ENCODE peak calls at places on chromosome 19, in nine cellular contexts. I, V, S, A, C, F, W, K and T are unnamed samples.

GRCh38 chr19:18097217-18097992 is at the start of gene MAST3:
- DNase-seq in I (peak; percentile 59), F (peak; percentile 95), V (peak; percentile 54), C (peak; percentile 80), W (peak; percentile 58), A (peak; percentile 81), K (peak; percentile 89), S (peak; percentile 78), T (peak; percentile 83)

GRCh38 chr19:22617614-22618325 is 16.4 kb upstream of the ZNF492 start:
- DNase-seq in S (no peak), V (no peak), W (no peak), K (no peak), F (peak; percentile 47), A (no peak), I (peak; percentile 59), C (no peak), T (no peak)

GRCh38 chr19:14059093-14059480 is 2.8 kb downstream of the PALM3 start:
- DNase-seq in V (no peak), I (no peak), A (no peak), K (no peak), W (no peak), F (peak; percentile 67), C (peak; percentile 39), S (no peak), T (no peak)

GRCh38 chr19:56477429-56478338 is 539 bp upstream of the ZNF667 start:
- DNase-seq in I (peak; percentile 91), S (peak; percentile 93), K (peak; percentile 94), C (peak; percentile 95), A (peak; percentile 94), W (peak; percentile 89), F (peak; percentile 85), V (peak; percentile 93), T (peak; percentile 87)

GRCh38 chr19:15429825-15430467 is 11.2 kb upstream of the AKAP8L start:
- DNase-seq in V (no peak), F (no peak), I (no peak), C (no peak), A (no peak), W (no peak), K (no peak), S (no peak), T (no peak)

GRCh38 chr19:31296741-31297390 is 52.4 kb downstream of the TSHZ3 start:
- DNase-seq in I (no peak), C (no peak), K (no peak), S (no peak), V (no peak), F (peak; percentile 46), A (no peak), W (no peak), T (no peak)

GRCh38 chr19:56107626-56108351 is 13.3 kb downstream of the ZNF787 start:
- DNase-seq in V (no peak), F (no peak), W (no peak), K (peak; percentile 31), C (no peak), I (no peak), A (no peak), S (no peak), T (no peak)

GRCh38 chr19:1273263-1274041 is 1.9 kb upstream of the FAM174C start:
- DNase-seq in V (no peak), I (no peak), S (no peak), A (no peak), F (no peak), W (no peak), C (peak; percentile 52), K (no peak), T (peak; percentile 44)

GRCh38 chr19:35911790-35912189 is 3.7 kb upstream of the TYROBP start:
- DNase-seq in A (no peak), I (no peak), F (peak; percentile 72), V (peak; percentile 38), W (no peak), S (no peak), C (no peak), K (no peak), T (no peak)

GRCh38 chr19:35913589-35913988 is 5.5 kb upstream of the TYROBP start:
- DNase-seq in A (no peak), C (no peak), S (no peak), V (peak; percentile 60), I (no peak), K (no peak), W (no peak), F (no peak), T (no peak)

GRCh38 chr19:35919306-35919705 is 11.2 kb upstream of the TYROBP start:
- DNase-seq in W (no peak), A (no peak), I (no peak), V (no peak), K (no peak), C (no peak), S (no peak), F (no peak), T (no peak)

GRCh38 chr19:35911173-35911572 is 3.1 kb upstream of the TYROBP start:
- DNase-seq in A (no peak), C (no peak), F (no peak), V (no peak), W (no peak), S (no peak), K (no peak), I (no peak), T (no peak)

DNA sequence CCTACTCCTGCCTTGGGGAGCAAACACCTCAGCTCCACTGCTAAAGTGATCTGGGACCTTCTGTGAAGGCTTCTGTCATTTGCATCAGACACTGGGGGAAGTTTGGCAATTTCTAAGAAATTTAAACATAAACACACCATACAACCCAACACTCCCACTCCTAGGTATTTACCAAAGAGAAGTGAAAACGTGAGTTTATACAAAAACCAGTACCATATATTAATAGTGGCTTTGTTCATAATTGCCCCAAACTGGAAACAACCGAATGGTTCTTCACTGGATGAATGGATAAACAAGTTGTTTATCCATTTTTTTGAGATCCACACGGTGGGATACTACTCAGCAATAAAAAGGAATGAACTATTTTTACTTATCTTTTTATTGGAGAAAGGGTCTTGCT is 7.4 kb upstream of the TYROBP start:
- DNase-seq in I (no peak), K (no peak), S (no peak), A (no peak), V (no peak), F (no peak), C (no peak), W (no peak), T (no peak)
- TF ChIP-seq CTCF in I (no peak), K (no peak), S (no peak), A (no peak), V (no peak), F (no peak), C (no peak), W (no peak), T (no peak)

DNA sequence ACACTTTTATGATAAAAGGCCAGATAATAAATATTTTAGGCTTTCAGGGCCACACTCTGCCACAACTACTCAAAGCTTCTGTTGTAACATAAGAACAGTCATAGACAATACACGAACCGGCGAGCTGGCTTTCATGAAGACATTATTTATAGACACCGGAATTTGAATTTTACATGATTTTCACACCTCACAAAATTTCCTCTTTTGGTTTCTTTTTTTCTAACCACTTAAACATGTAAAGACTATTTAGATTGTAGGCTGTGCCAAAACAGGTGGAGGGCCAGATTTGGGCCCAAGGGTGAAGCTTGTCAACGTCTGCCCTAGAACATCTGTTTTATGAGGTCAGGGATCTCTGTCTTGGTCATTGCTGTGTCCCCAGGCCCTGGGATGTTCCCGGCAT is 29.7 kb upstream of the FXYD3 start:
- DNase-seq in W (no peak), C (no peak), F (no peak), A (no peak), S (no peak), K (no peak), I (no peak), V (no peak), T (no peak)
- H3K4me3 ChIP-seq in W (no peak overlapping the region), C (no peak overlapping the region), F (no peak overlapping the region), A (no peak overlapping the region), S (no peak overlapping the region), K (no peak overlapping the region), I (no peak overlapping the region), V (no peak overlapping the region), T (no peak overlapping the region)

GRCh38 chr19:10113592-10113963 is 2.1 kb downstream of the P2RY11 start:
- DNase-seq in A (no peak), S (no peak), V (no peak), F (peak; percentile 65), C (no peak), I (no peak), K (no peak), W (no peak), T (no peak)

GRCh38 chr19:10112037-10112751 is 701 bp downstream of the P2RY11 start:
- DNase-seq in F (peak; percentile 79), C (no peak), A (no peak), W (no peak), I (no peak), K (no peak), S (no peak), V (no peak), T (no peak)

GRCh38 chr19:10113964-10114650 is 2.6 kb downstream of the P2RY11 start:
- DNase-seq in V (no peak), K (no peak), C (no peak), W (no peak), A (no peak), F (no peak), S (no peak), I (no peak), T (no peak)

GRCh38 chr19:10111405-10111811 is at the start of gene P2RY11:
- DNase-seq in F (peak; percentile 73), K (no peak), I (no peak), C (no peak), W (no peak), V (no peak), S (no peak), A (no peak), T (no peak)

DNA sequence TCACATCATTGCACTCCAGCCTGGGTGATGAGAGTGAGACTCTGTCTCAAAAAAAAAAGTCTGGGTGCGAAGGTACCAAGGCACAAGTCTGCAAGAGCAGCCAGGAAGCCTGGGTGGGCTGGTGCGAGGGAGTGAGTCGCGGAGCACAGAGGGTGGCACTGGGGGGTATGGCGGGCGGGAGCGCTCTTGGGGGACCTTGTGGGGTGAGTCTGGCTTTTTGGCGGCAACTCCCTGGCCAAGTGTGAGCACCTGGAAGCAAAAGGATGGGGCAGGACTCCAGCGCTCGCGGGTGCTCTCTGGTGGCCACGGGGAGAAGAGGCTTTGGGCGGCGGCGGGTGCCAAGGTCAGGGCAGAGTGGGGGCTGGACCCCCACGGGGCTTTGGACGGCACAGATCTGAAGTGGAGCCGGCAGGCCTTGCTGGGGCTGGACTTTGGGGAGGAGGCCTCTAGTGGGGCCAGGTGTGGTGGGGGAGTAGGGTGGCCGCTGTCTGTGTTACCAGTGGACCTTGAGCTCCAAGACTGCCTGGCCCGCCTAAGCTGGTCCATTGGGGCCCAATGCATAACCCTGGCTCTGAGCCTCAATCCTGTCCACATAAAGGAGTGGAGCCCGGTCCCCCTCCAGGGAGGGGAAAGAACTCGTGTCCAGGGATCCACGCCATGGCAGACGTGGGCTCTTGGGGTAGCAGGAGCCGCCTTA is 1.6 kb downstream of the P2RY11 start:
- DNase-seq in I (no peak), F (peak; percentile 81), C (peak; percentile 74), S (no peak), A (peak; percentile 44), V (peak; percentile 23), W (no peak), K (peak; percentile 49), T (no peak)
- TF ChIP-seq CTCF in I (peak; percentile 44), F (peak; percentile 58), C (peak; percentile 82), S (peak; percentile 67), A (peak; percentile 57), V (peak; percentile 61), W (peak; percentile 77), K (peak; percentile 85), T (peak; percentile 57)

GRCh38 chr19:37909661-37910199 is 2.7 kb downstream of the SIPA1L3 start:
- DNase-seq in S (no peak), F (no peak), K (no peak), I (no peak), W (no peak), C (no peak), V (no peak), A (no peak), T (no peak)

GRCh38 chr19:37920591-37921450 is 13.8 kb downstream of the SIPA1L3 start:
- DNase-seq in K (no peak), F (no peak), I (no peak), C (no peak), A (no peak), W (no peak), V (no peak), S (no peak), T (no peak)

DNA sequence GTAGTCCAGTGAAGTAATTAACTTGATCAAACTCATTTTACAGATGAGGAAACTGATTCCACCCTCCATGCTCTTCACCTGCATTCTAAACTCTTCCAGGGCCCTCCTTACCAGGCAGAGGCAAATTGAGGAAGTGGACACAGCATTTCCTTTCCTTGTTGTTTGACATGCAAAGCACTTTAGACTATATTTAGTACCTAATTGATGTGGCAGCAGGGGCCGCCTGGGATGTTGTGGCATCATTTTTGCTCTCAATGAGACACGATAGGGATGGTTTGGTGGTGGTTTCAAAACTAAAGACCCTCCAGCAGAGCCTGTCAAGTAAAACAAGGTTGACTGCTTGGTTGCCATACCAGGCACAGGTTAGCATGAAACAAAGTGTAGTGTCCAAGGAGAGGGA is 7.9 kb downstream of the SIPA1L3 start:
- DNase-seq in W (no peak), V (no peak), K (no peak), A (no peak), C (no peak), F (no peak), I (no peak), S (no peak), T (no peak)
- H3K4me3 ChIP-seq in W (no peak overlapping the region), V (no peak overlapping the region), K (no peak overlapping the region), A (no peak overlapping the region), C (no peak overlapping the region), F (no peak overlapping the region), I (no peak overlapping the region), S (no peak overlapping the region), T (no peak overlapping the region)